ENCODE peak calls at places on chromosomes 5 and 9, in four cellular contexts. E is HL-60, K is endothelial cell of umbilical vein, T is HepG2. O is an unnamed sample.

GRCh38 chr9:119795395-119795794 is 426.2 kb upstream of the BRINP1 start:
- DNase-seq in K (no peak), E (no peak), T (no peak), O (no peak)

GRCh38 chr5:148805323-148806290 is 20.8 kb upstream of the ADRB2 start:
- DNase-seq in K (peak), T (no peak), E (peak), O (no peak)

GRCh38 chr9:109050444-109050843 is 37.1 kb upstream of the CTNNAL1 start:
- DNase-seq in T (no peak), E (no peak), K (no peak), O (no peak)

GRCh38 chr5:139178948-139179347 is 19.2 kb downstream of the SIL1 start:
- DNase-seq in K (no peak), E (no peak), T (no peak), O (peak)

GRCh38 chr5:112694853-112695709 is 42.6 kb upstream of the APC start:
- DNase-seq in T (no peak), E (no peak), K (no peak), O (peak)

GRCh38 chr9:34428325-34428958 is 29.9 kb downstream of the FAM219A start:
- DNase-seq in E (no peak), K (peak), T (peak), O (peak)

GRCh38 chr9:95370064-95370463 is 52.6 kb upstream of the FANCC start:
- DNase-seq in E (no peak), K (no peak), T (no peak), O (peak)

GRCh38 chr9:93898026-93898425 is 57.1 kb downstream of the BARX1 start:
- DNase-seq in E (no peak), T (no peak), K (no peak), O (no peak)

GRCh38 chr9:130997925-130998595 is 10.9 kb upstream of the LAMC3 start:
- DNase-seq in K (peak), T (peak), E (peak), O (peak)

GRCh38 chr9:21854594-21854993 is 52.2 kb downstream of the MTAP start:
- DNase-seq in K (no peak), T (peak), E (no peak), O (peak)

GRCh38 chr9:14362175-14362574 is 48.2 kb upstream of the NFIB start:
- DNase-seq in E (no peak), K (no peak), T (no peak), O (peak)

GRCh38 chr9:9912459-9912858 is 700.3 kb downstream of the PTPRD start:
- DNase-seq in K (peak), T (no peak), E (no peak), O (no peak)

GRCh38 chr5:142239394-142240159 is 85.2 kb downstream of the SPRY4 start:
- DNase-seq in E (no peak), K (no peak), T (no peak), O (no peak)

GRCh38 chr9:96279927-96280326 is 22.0 kb downstream of the HSD17B3 start:
- DNase-seq in T (no peak), E (no peak), K (no peak), O (no peak)

GRCh38 chr5:10691826-10692785 is 68.9 kb downstream of the DAP start:
- DNase-seq in T (no peak), E (no peak), K (no peak), O (no peak)

GRCh38 chr5:1464511-1464910 is 19.3 kb upstream of the SLC6A3 start:
- DNase-seq in K (no peak), T (no peak), E (no peak), O (no peak)

GRCh38 chr9:20623748-20624124 is 1.4 kb upstream of the MLLT3 start:
- DNase-seq in E (no peak), K (no peak), T (no peak), O (peak)

GRCh38 chr9:116060631-116061030 is 93.0 kb upstream of the PAPPA start:
- DNase-seq in K (no peak), E (no peak), T (no peak), O (no peak)

GRCh38 chr9:107067715-107068416 is 204.9 kb downstream of the ZNF462 start:
- DNase-seq in E (no peak), T (no peak), K (no peak), O (no peak)
- H3K27ac ChIP-seq in E (no peak), T (no peak), K (no peak), O (no peak)

DNA sequence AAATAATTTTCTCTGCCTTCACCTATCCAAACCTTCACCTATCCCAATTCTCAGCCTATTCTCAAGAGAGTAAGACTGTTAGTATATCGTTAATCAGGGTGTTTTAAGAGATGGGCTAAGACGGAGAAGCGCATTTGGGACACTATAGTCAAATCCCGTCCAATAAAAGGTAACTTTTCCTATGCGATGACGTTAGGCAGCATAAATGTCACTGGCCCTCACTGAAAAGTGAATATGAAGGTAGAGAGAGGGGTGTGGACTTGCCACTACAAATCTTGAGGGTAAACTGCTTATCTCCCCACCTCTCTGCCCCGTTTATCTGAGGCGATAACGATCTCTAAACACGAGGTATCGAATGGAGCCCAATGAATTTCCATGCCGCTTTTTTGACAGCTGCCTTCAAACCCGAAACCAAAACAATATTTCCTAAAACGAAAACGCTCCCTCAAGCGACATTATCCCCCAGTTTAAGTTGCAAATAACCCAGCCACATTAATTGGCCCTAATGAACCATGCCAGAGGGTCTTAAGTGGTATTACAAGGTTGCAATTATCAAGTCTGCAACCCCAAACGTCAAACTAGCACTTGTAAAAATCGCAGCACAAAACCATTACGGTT is 1.5 kb downstream of the NR3C1 start:
- DNase-seq in T (peak), K (peak), E (no peak), O (peak)
- H3K27ac ChIP-seq in T (peak), K (peak), E (peak), O (peak)

GRCh38 chr5:39218482-39219381 is 631 bp downstream of the FYB1 start:
- DNase-seq in K (no peak), T (no peak), E (peak), O (peak)
- H3K27ac ChIP-seq in K (no peak), T (no peak), E (peak), O (no peak)

GRCh38 chr9:89678394-89679005 is 73.7 kb downstream of the GADD45G start:
- DNase-seq in K (no peak), E (no peak), T (no peak), O (no peak)
- H3K27ac ChIP-seq in K (no peak), E (no peak), T (no peak), O (no peak)

GRCh38 chr5:132363431-132364112 is 5.9 kb upstream of the SLC22A5 start:
- DNase-seq in E (no peak), T (no peak), K (peak), O (peak)

GRCh38 chr5:132364319-132364718 is 5.2 kb upstream of the SLC22A5 start:
- DNase-seq in E (peak), T (no peak), K (no peak), O (peak)

GRCh38 chr5:132362086-132362485 is 7.4 kb upstream of the SLC22A5 start:
- DNase-seq in E (no peak), K (no peak), T (no peak), O (no peak)

GRCh38 chr5:132369012-132369470 is 469 bp upstream of the SLC22A5 start:
- DNase-seq in K (no peak), E (no peak), T (no peak), O (peak)

DNA sequence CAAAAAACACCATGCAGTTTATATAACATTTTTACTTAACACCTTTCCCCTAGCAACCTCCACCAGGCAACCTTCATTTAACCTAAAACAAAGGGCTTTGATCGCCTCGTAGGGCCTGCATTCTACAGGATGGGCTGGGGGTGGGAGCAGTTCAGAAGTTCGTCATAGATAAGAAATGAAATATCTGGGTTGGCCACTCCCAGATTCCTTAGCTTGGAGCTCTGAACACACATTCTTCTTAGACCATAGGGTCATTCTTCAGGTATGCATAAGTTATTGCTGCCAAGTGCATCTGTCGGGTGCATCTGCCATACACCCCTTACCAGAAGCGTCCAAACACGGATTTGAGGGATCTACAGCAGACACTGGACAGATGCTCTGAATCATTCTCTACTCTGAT is 4.3 kb upstream of the SLC22A5 start:
- DNase-seq in T (peak), E (no peak), K (no peak), O (peak)
- H3K27ac ChIP-seq in T (no peak), E (no peak), K (no peak), O (no peak)

GRCh38 chr9:113380869-113381378 is 4.1 kb upstream of the HDHD3 start:
- DNase-seq in K (no peak), T (no peak), E (no peak), O (no peak)
- H3K27ac ChIP-seq in K (no peak), T (peak), E (no peak), O (no peak)

O was measured in fibroblast of lung.